ENCODE peak calls at places on chromosomes 11 and 22, in seven cellular contexts. Z is ascending aorta, H is HS-5, D is astrocyte of the spinal cord, P is tibial artery, R is foreskin fibroblast, I is tibial nerve. C is an unnamed sample.

GRCh38 chr11:38547464-38547863 is 1949.4 kb upstream of the RAG2 start:
- DNase-seq in Z (no peak), H (peak), D (no peak), P (no peak), R (no peak), I (no peak), C (no peak)

GRCh38 chr22:39524089-39524752 is 3.9 kb downstream of the ATF4 start:
- DNase-seq in Z (no peak), H (no peak), D (no peak), P (no peak), R (no peak), I (no peak), C (peak)

GRCh38 chr22:44658371-44658953 is 43.5 kb upstream of the PRR5 start:
- DNase-seq in Z (no peak), H (no peak), D (peak), P (no peak), R (peak), I (no peak), C (peak)

GRCh38 chr22:46367707-46368191 is 32.2 kb downstream of the TRMU start:
- DNase-seq in Z (no peak), H (no peak), D (peak), P (no peak), R (peak), I (peak), C (peak)

GRCh38 chr22:44632823-44633478 is 69.1 kb upstream of the PRR5 start:
- DNase-seq in Z (no peak), H (no peak), D (no peak), P (peak), R (no peak), I (no peak), C (no peak)

GRCh38 chr22:36406721-36407120 is 19.0 kb upstream of the MYH9 start:
- DNase-seq in Z (no peak), H (no peak), D (no peak), P (no peak), R (no peak), I (no peak), C (no peak)

GRCh38 chr11:114440971-114441810 is 1.9 kb downstream of the REXO2 start:
- DNase-seq in Z (no peak), H (no peak), D (no peak), P (no peak), R (peak), I (no peak), C (no peak)

GRCh38 chr11:67605231-67606011 is 1.3 kb upstream of the NDUFV1 start:
- DNase-seq in Z (no peak), H (no peak), D (no peak), P (no peak), R (no peak), I (no peak), C (no peak)

GRCh38 chr11:104219081-104219480 is 55.1 kb upstream of the PDGFD start:
- DNase-seq in Z (no peak), H (no peak), D (no peak), P (no peak), R (peak), I (peak), C (no peak)

GRCh38 chr11:133939558-133939957 is 17.2 kb downstream of the IGSF9B start:
- DNase-seq in Z (no peak), H (no peak), D (no peak), P (no peak), R (no peak), I (no peak), C (no peak)

GRCh38 chr11:8338138-8338537 is 74.5 kb upstream of the LMO1 start:
- DNase-seq in Z (no peak), H (no peak), D (peak), P (no peak), R (peak), I (no peak), C (peak)

GRCh38 chr22:31106651-31107205 is 640 bp downstream of the SELENOM start:
- DNase-seq in Z (no peak), H (no peak), D (no peak), P (no peak), R (peak), I (peak), C (no peak)

GRCh38 chr11:106507645-106508306 is 430.3 kb downstream of the AASDHPPT start:
- DNase-seq in Z (no peak), H (no peak), D (no peak), P (no peak), R (no peak), I (no peak), C (no peak)